ENCODE peak calls at places on chromosome 1, in eight cellular contexts. F, K, R, N, C, X, O and E are unnamed samples.

GRCh38 chr1:3876716-3877115 is 19.4 kb downstream of the DFFB start:
- DNase-seq in F (no peak), K (no peak), R (no peak), N (no peak), C (no peak), X (no peak), O (no peak), E (no peak)

GRCh38 chr1:47023268-47024137 is at the start of gene CYP4X1:
- DNase-seq in F (no peak), K (no peak), R (no peak), N (no peak), C (no peak), X (no peak), O (no peak), E (no peak)

GRCh38 chr1:59107516-59107915 is 189.4 kb upstream of the FGGY start:
- DNase-seq in F (no peak), K (no peak), R (no peak), N (no peak), C (peak), X (peak), O (no peak), E (no peak)

GRCh38 chr1:85315789-85316188 is 39.4 kb upstream of the BCL10 start:
- DNase-seq in F (no peak), K (no peak), R (no peak), N (no peak), C (no peak), X (no peak), O (no peak), E (no peak)

GRCh38 chr1:158652721-158653334 is 33.7 kb downstream of the SPTA1 start:
- DNase-seq in F (no peak), K (peak), R (no peak), N (no peak), C (no peak), X (no peak), O (no peak), E (no peak)

GRCh38 chr1:174883361-174883760 is 116.4 kb upstream of the CACYBP start:
- DNase-seq in F (peak), K (peak), R (no peak), N (no peak), C (peak), X (peak), O (no peak), E (peak)

GRCh38 chr1:116766616-116767469 is 12.6 kb downstream of the CD2 start:
- DNase-seq in F (peak), K (no peak), R (no peak), N (no peak), C (no peak), X (no peak), O (peak), E (peak)

GRCh38 chr1:26349886-26350244 is 4.1 kb downstream of the CRYBG2 start:
- DNase-seq in F (no peak), K (no peak), R (no peak), N (no peak), C (no peak), X (no peak), O (no peak), E (no peak)

GRCh38 chr1:13896932-13897331 is 196.9 kb downstream of the PRDM2 start:
- DNase-seq in F (no peak), K (no peak), R (no peak), N (no peak), C (no peak), X (no peak), O (no peak), E (no peak)

GRCh38 chr1:34500451-34500850 is 254.4 kb upstream of the GJB5 start:
- DNase-seq in F (no peak), K (peak), R (no peak), N (no peak), C (no peak), X (no peak), O (no peak), E (no peak)